ENCODE peak calls at places on chromosomes 16 and 17, in ten cellular contexts. B, M, A, C, E, D, I, H, U and Z are unnamed samples.

GRCh38 chr17:18230288-18231141 is 5.1 kb downstream of the LLGL1 start:
- DNase-seq in B (no peak), M (no peak), A (no peak), C (peak), E (no peak), D (no peak), I (no peak), H (no peak), U (no peak), Z (no peak)

GRCh38 chr17:78355045-78355641 is 4.7 kb downstream of the SOCS3 start:
- DNase-seq in B (no peak), M (no peak), A (no peak), C (no peak), E (no peak), D (no peak), I (no peak), H (no peak), U (no peak), Z (no peak)

GRCh38 chr17:57330587-57330986 is 74.3 kb downstream of the MSI2 start:
- DNase-seq in B (no peak), M (no peak), A (no peak), C (no peak), E (no peak), D (no peak), I (no peak), H (no peak), U (no peak), Z (no peak)

GRCh38 chr17:44400226-44400847 is 10.9 kb upstream of the ITGA2B start:
- DNase-seq in B (no peak), M (no peak), A (no peak), C (no peak), E (no peak), D (peak), I (peak), H (no peak), U (no peak), Z (no peak)

GRCh38 chr17:50426814-50427787 is 1.1 kb downstream of the ACSF2 start:
- DNase-seq in B (peak), M (no peak), A (no peak), C (no peak), E (no peak), D (no peak), I (peak), H (no peak), U (peak), Z (peak)

GRCh38 chr17:31390748-31391495 is 553 bp upstream of the RAB11FIP4 start:
- DNase-seq in B (no peak), M (peak), A (no peak), C (no peak), E (no peak), D (no peak), I (peak), H (no peak), U (no peak), Z (peak)

GRCh38 chr17:56481654-56482053 is 111.8 kb upstream of the NOG start:
- DNase-seq in B (no peak), M (no peak), A (no peak), C (no peak), E (no peak), D (no peak), I (no peak), H (no peak), U (no peak), Z (no peak)

GRCh38 chr17:50173335-50173941 is 7.6 kb downstream of the SGCA start:
- DNase-seq in B (peak), M (no peak), A (peak), C (no peak), E (no peak), D (no peak), I (peak), H (no peak), U (no peak), Z (no peak)

GRCh38 chr17:47324224-47325020 is 667 bp downstream of the EFCAB13 start:
- DNase-seq in B (no peak), M (no peak), A (peak), C (no peak), E (no peak), D (peak), I (peak), H (peak), U (peak), Z (peak)

GRCh38 chr17:42407289-42407836 is 15.7 kb downstream of the CAVIN1 start:
- DNase-seq in B (peak), M (peak), A (peak), C (peak), E (no peak), D (peak), I (peak), H (peak), U (peak), Z (peak)

GRCh38 chr16:54436342-54436741 is 149.8 kb upstream of the IRX3 start:
- DNase-seq in B (no peak), M (no peak), A (no peak), C (no peak), E (no peak), D (no peak), I (no peak), H (no peak), U (no peak), Z (no peak)

GRCh38 chr16:4265676-4266075 is 7.1 kb downstream of the TFAP4 start:
- DNase-seq in B (no peak), M (no peak), A (peak), C (no peak), E (no peak), D (no peak), I (no peak), H (peak), U (no peak), Z (no peak)

GRCh38 chr17:57902117-57902799 is 52.4 kb upstream of the MRPS23 start:
- DNase-seq in B (no peak), M (no peak), A (no peak), C (no peak), E (no peak), D (no peak), I (no peak), H (no peak), U (no peak), Z (no peak)

GRCh38 chr16:4306439-4307214 is 9.2 kb upstream of the GLIS2 start:
- DNase-seq in B (peak), M (peak), A (no peak), C (no peak), E (no peak), D (no peak), I (no peak), H (no peak), U (peak), Z (no peak)

GRCh38 chr17:61164517-61164916 is 235.1 kb upstream of the TBX2 start:
- DNase-seq in B (no peak), M (no peak), A (no peak), C (no peak), E (no peak), D (no peak), I (no peak), H (no peak), U (no peak), Z (no peak)

GRCh38 chr17:56165017-56165720 is 11.9 kb downstream of the ANKFN1 start:
- DNase-seq in B (no peak), M (no peak), A (no peak), C (no peak), E (no peak), D (no peak), I (peak), H (no peak), U (no peak), Z (no peak)

GRCh38 chr16:11429823-11430222 is 84.6 kb downstream of the RMI2 start:
- DNase-seq in B (no peak), M (no peak), A (no peak), C (no peak), E (peak), D (no peak), I (no peak), H (no peak), U (peak), Z (no peak)

GRCh38 chr16:53456625-53457024 is 22.4 kb downstream of the RBL2 start:
- DNase-seq in B (no peak), M (no peak), A (no peak), C (no peak), E (no peak), D (no peak), I (no peak), H (no peak), U (no peak), Z (no peak)

GRCh38 chr17:60989846-60990245 is 312.2 kb downstream of the BCAS3 start:
- DNase-seq in B (no peak), M (no peak), A (no peak), C (no peak), E (no peak), D (no peak), I (no peak), H (no peak), U (no peak), Z (no peak)

GRCh38 chr17:5581655-5582054 is 2.7 kb downstream of the NLRP1 start:
- DNase-seq in B (no peak), M (no peak), A (no peak), C (no peak), E (no peak), D (no peak), I (no peak), H (no peak), U (no peak), Z (no peak)

GRCh38 chr17:79262624-79263023 is 188.0 kb downstream of the ENGASE start:
- DNase-seq in B (no peak), M (no peak), A (no peak), C (no peak), E (no peak), D (no peak), I (no peak), H (no peak), U (no peak), Z (no peak)

GRCh38 chr17:65595071-65595655 is 33.7 kb upstream of the AXIN2 start:
- DNase-seq in B (no peak), M (no peak), A (no peak), C (no peak), E (no peak), D (no peak), I (no peak), H (no peak), U (no peak), Z (no peak)

DNA sequence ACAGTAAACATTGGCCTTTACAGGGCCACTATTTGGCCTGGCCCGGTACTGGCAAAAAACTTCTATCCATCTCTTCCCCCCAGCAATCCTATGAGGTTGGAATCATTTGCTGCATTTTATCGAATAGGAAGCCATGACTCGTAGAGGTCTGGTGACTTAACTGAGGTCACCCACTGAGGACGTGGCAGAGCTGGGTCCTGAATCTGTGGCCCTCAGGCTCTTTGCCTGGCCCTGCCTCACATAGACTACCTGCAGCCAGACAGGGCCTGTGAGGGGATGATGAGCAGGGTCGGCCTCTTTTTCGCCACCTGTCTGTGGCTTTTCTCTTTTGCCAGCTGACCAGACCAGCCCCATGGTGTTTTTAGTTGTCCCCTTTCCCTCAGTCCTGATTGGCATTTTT is 1.9 kb downstream of the PPP4C start:
- DNase-seq in B (no peak), M (no peak), A (no peak), C (no peak), E (no peak), D (no peak), I (peak), H (no peak), U (no peak), Z (no peak)
- H3K4me3 ChIP-seq in B (peak), M (no peak), A (peak), C (no peak), E (no peak), D (peak), I (peak), H (no peak), U (no peak), Z (no peak)

GRCh38 chr17:27563532-27563931 is 67.5 kb upstream of the LGALS9 start:
- DNase-seq in B (no peak), M (no peak), A (no peak), C (no peak), E (no peak), D (no peak), I (no peak), H (no peak), U (no peak), Z (no peak)

GRCh38 chr17:27564463-27564862 is 66.5 kb upstream of the LGALS9 start:
- DNase-seq in B (no peak), M (no peak), A (no peak), C (no peak), E (no peak), D (no peak), I (no peak), H (no peak), U (no peak), Z (no peak)

GRCh38 chr17:27560668-27561067 is 70.3 kb upstream of the LGALS9 start:
- DNase-seq in B (no peak), M (no peak), A (peak), C (no peak), E (no peak), D (no peak), I (no peak), H (peak), U (peak), Z (no peak)

GRCh38 chr17:27559996-27560481 is 70.9 kb upstream of the LGALS9 start:
- DNase-seq in B (peak), M (no peak), A (peak), C (no peak), E (no peak), D (no peak), I (peak), H (no peak), U (peak), Z (peak)

DNA sequence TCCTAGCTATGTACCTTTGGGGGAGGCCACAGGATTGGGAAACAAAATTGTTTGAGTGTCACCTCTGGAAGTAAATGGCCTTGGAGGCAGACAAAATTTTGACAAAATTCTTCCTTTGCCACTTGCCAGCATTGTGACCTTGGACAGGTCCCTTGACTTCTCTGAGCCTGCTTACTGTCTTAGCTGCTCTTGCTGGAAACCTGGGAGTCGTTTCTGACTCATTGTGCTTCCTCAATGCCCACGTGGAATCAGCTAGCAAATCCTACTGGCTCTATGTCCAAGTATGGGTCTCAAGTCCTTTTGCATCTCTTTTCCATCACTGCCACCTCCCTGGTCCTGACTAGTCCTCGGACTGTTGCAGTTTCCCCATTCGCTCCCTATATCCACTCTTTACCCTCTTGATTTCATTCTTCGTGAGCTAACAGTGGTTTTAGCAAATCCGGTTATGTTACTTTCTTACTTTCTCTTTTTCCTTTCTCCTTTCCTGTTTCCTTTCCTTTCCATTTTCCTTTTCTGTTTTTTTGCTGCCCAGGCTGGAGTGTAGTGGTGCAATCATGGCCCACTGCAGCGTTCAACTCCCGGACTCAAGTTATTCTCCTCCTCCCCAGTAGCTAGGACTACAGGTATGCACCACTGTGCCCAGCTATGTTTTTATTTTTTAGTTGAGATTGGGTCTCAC is 68.1 kb upstream of the LGALS9 start:
- DNase-seq in B (no peak), M (no peak), A (no peak), C (no peak), E (no peak), D (no peak), I (peak), H (no peak), U (no peak), Z (no peak)
- H3K4me3 ChIP-seq in B (no peak), M (no peak), A (no peak), C (no peak), E (no peak), D (no peak), I (no peak), H (no peak), U (no peak), Z (no peak)

DNA sequence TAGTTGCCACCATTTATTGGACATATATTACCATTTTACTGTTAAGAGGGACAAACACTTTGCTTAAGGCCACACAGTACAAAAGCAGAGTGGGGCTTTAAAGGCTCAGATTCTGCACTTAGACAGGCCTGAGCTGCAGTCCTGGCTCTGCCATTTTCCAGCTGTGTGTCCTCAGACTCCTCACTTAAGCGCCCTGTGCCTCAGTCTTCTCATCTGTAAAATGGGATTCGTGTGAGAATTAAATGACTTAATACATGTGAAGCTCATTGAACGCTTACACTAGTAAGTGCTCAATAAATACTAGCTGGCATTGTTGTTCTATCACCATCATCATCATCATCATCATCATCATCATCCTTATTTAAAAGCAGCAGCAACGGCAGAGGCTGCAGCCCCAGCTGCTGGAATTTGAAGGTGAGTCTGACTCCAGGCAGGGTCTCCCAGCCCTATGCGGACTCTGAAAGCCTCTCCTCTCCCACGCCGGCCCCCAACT is 445 bp upstream of the CACNG5 start:
- DNase-seq in B (no peak), M (no peak), A (no peak), C (no peak), E (no peak), D (no peak), I (no peak), H (no peak), U (no peak), Z (no peak)
- H3K4me3 ChIP-seq in B (peak), M (no peak), A (no peak), C (no peak), E (no peak), D (no peak), I (no peak), H (no peak), U (no peak), Z (no peak)

GRCh38 chr17:76492989-76493501 is 8.2 kb downstream of the RHBDF2 start:
- DNase-seq in B (no peak), M (no peak), A (peak), C (peak), E (no peak), D (no peak), I (peak), H (no peak), U (peak), Z (peak)
- H3K4me3 ChIP-seq in B (no peak), M (no peak), A (peak), C (no peak), E (peak), D (peak), I (no peak), H (no peak), U (peak), Z (no peak)

DNA sequence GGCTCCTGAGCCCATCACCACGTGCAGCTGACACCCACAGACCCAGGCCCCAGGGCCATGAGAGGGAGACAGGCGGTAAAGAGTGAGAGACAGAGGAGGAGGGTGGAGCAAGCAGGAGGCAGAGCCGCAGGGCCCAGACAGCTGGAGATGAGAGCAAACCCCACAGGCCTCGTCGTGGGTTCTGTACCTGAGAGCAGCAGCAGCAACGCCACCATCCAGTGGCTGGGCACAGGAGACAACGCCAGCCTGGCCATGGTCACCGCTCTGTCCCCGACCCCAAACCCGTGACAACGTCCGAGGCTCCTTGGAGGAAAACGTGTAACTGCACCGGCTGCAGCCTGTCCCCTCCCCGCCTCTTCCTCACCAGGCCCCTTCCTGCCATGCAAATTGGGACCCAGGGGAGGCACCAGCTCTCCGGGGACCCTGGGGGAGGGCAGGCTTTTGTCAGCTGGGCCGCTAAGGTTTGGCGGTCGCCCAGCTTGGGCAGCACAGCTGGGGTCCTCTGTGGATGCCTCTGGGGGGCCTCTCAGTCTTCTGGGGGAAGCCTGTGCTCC is at the start of gene CD79B:
- DNase-seq in B (peak), M (no peak), A (no peak), C (no peak), E (no peak), D (no peak), I (no peak), H (no peak), U (no peak), Z (no peak)
- H3K4me3 ChIP-seq in B (no peak), M (no peak), A (peak), C (no peak), E (no peak), D (peak), I (no peak), H (no peak), U (peak), Z (peak)

GRCh38 chr17:7977039-7977438 is 25.4 kb upstream of the GUCY2D start:
- DNase-seq in B (no peak), M (no peak), A (no peak), C (no peak), E (no peak), D (no peak), I (no peak), H (no peak), U (peak), Z (no peak)

GRCh38 chr17:7982666-7983065 is 19.7 kb upstream of the GUCY2D start:
- DNase-seq in B (no peak), M (no peak), A (no peak), C (no peak), E (no peak), D (peak), I (peak), H (no peak), U (no peak), Z (no peak)

GRCh38 chr17:7984904-7985303 is 17.5 kb upstream of the GUCY2D start:
- DNase-seq in B (no peak), M (no peak), A (no peak), C (no peak), E (no peak), D (peak), I (no peak), H (no peak), U (no peak), Z (no peak)

GRCh38 chr17:7977805-7978204 is 24.6 kb upstream of the GUCY2D start:
- DNase-seq in B (no peak), M (no peak), A (no peak), C (no peak), E (no peak), D (no peak), I (no peak), H (no peak), U (no peak), Z (no peak)

DNA sequence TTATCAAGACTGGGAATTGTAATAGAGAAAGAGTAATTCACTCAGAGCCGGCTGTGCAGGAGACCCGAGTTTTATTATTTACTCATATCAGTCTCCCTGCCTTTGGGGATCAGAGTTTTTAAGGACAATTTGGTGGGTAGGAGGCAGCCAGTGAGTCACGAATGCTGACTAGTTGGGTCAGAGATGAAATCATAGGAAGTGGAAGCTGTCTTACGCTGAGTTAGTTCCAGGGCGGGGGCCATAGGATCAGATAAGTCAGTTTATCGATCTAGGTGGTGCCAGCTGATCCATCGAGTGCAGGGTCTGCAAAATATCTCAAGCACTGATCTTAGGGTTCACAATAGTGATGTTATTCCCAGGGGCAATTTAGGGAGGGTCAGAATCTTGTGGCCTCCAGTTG is 20.2 kb upstream of the GUCY2D start:
- DNase-seq in B (no peak), M (no peak), A (no peak), C (no peak), E (no peak), D (peak), I (peak), H (no peak), U (no peak), Z (no peak)
- H3K4me3 ChIP-seq in B (no peak), M (no peak), A (no peak), C (no peak), E (no peak), D (no peak), I (peak), H (no peak), U (no peak), Z (no peak)